ENCODE peak calls at places on chromosomes 3 and 15, in nine cellular contexts. U, S, D, T, Q, Y, L, V and F are unnamed samples.

GRCh38 chr15:50558012-50558411 is 11.5 kb upstream of the USP50 start:
- DNase-seq in L (no peak), D (no peak), U (no peak), V (no peak), S (no peak), Q (no peak), T (no peak), Y (no peak), F (no peak)

GRCh38 chr3:167740961-167741587 is 5.6 kb downstream of the SERPINI1 start:
- DNase-seq in V (peak; percentile 77), Q (no peak), D (no peak), L (no peak), S (peak; percentile 75), U (no peak), Y (peak; percentile 54), T (peak; percentile 7), F (peak; percentile 24)

GRCh38 chr3:126133606-126134005 is 46.8 kb downstream of the ALDH1L1 start:
- DNase-seq in Q (no peak), Y (no peak), T (no peak), L (peak; percentile 9), U (no peak), S (no peak), D (peak; percentile 39), V (no peak), F (peak; percentile 21)

GRCh38 chr3:133941390-133941789 is 45.7 kb upstream of the RAB6B start:
- DNase-seq in L (no peak), Y (no peak), Q (no peak), U (no peak), D (peak; percentile 23), V (no peak), S (peak; percentile 23), T (peak; percentile 73), F (peak; percentile 70)

GRCh38 chr3:53072653-53073552 is 27.0 kb upstream of the SFMBT1 start:
- DNase-seq in S (peak; percentile 95), U (peak; percentile 82), V (peak; percentile 90), T (peak; percentile 81), Y (peak; percentile 95), Q (peak; percentile 82), D (peak; percentile 89), L (peak; percentile 76), F (peak; percentile 93)

GRCh38 chr15:21261965-21262850 is 178.1 kb downstream of the POTEB3 start:
- DNase-seq in L (no peak), V (no peak), Y (peak; percentile 21), S (no peak), Q (no peak), T (peak; percentile 51), D (no peak), U (no peak), F (no peak)

GRCh38 chr3:31670722-31671121 is 138.0 kb downstream of the STT3B start:
- DNase-seq in V (no peak), D (no peak), Q (no peak), S (no peak), Y (no peak), T (no peak), U (no peak), L (no peak), F (no peak)

GRCh38 chr3:5489536-5489935 is 302.0 kb downstream of the EDEM1 start:
- DNase-seq in Y (no peak), L (no peak), T (no peak), D (no peak), Q (no peak), V (no peak), U (no peak), S (no peak), F (no peak)

GRCh38 chr3:175951047-175951694 is 1092.0 kb downstream of the NAALADL2 start:
- DNase-seq in U (no peak), Y (no peak), T (peak; percentile 6), D (no peak), S (no peak), Q (no peak), L (no peak), V (no peak), F (no peak)

GRCh38 chr3:155407971-155408370 is 114.5 kb upstream of the STRIT1 start:
- DNase-seq in S (no peak), Y (no peak), L (no peak), U (no peak), T (no peak), V (no peak), D (no peak), Q (no peak), F (no peak)

GRCh38 chr15:52789601-52790165 is 453 bp downstream of the ONECUT1 start:
- DNase-seq in V (peak; percentile 14), L (no peak), D (no peak), Y (no peak), S (peak; percentile 46), Q (no peak), T (peak; percentile 77), U (no peak), F (peak; percentile 70)

GRCh38 chr3:189204467-189204866 is 32.7 kb downstream of the TPRG1 start:
- DNase-seq in U (no peak), L (no peak), Y (no peak), S (no peak), V (peak; percentile 22), D (no peak), T (no peak), Q (no peak), F (no peak)

GRCh38 chr3:24521306-24522154 is 26.9 kb upstream of the THRB start:
- DNase-seq in Q (no peak), T (peak; percentile 40), S (peak; percentile 77), Y (no peak), U (no peak), V (peak; percentile 38), L (peak; percentile 45), D (no peak), F (peak; percentile 71)

GRCh38 chr3:183268361-183268760 is 15.3 kb downstream of the B3GNT5 start:
- DNase-seq in S (peak; percentile 46), V (no peak), U (no peak), T (no peak), L (no peak), D (no peak), Q (no peak), Y (no peak), F (no peak)

GRCh38 chr3:69484507-69485393 is 98.9 kb upstream of the FRMD4B start:
- DNase-seq in Q (no peak), S (no peak), T (no peak), D (no peak), Y (no peak), L (no peak), U (no peak), V (no peak), F (no peak)

GRCh38 chr3:196414469-196414868 is 17.8 kb downstream of the UBXN7 start:
- DNase-seq in U (no peak), Y (no peak), Q (no peak), D (no peak), L (no peak), T (no peak), S (no peak), V (no peak), F (no peak)

GRCh38 chr3:107284570-107284969 is 92.7 kb upstream of the CCDC54 start:
- DNase-seq in S (no peak), D (no peak), U (no peak), Q (no peak), T (no peak), L (no peak), V (no peak), Y (no peak), F (no peak)

GRCh38 chr3:185631108-185631507 is 45.0 kb downstream of the SENP2 start:
- DNase-seq in D (no peak), U (no peak), Y (no peak), S (no peak), T (no peak), L (no peak), Q (no peak), V (no peak), F (no peak)

GRCh38 chr3:18597919-18598318 is 172.8 kb upstream of the SATB1 start:
- DNase-seq in S (no peak), D (no peak), V (no peak), Y (no peak), U (no peak), L (no peak), Q (no peak), T (no peak), F (no peak)

GRCh38 chr3:149342413-149343340 is 9.2 kb upstream of the TM4SF18 start:
- DNase-seq in S (no peak), T (peak; percentile 63), Y (no peak), Q (no peak), D (no peak), V (no peak), U (no peak), L (no peak), F (no peak)

GRCh38 chr15:93107646-93108045 is 18.6 kb upstream of the RGMA start:
- DNase-seq in S (no peak), D (no peak), T (no peak), V (no peak), Q (no peak), L (no peak), Y (no peak), U (no peak), F (no peak)

GRCh38 chr15:99331366-99331765 is 80.1 kb downstream of the LRRC28 start:
- DNase-seq in U (no peak), S (no peak), L (no peak), V (no peak), T (no peak), D (no peak), Q (no peak), Y (no peak), F (no peak)

GRCh38 chr3:149536429-149536828 is 61.9 kb downstream of the TM4SF4 start:
- DNase-seq in Y (no peak), D (no peak), T (no peak), L (no peak), Q (no peak), S (peak; percentile 78), V (peak; percentile 54), U (no peak), F (peak; percentile 55)

GRCh38 chr3:127735767-127736693 is 63.3 kb downstream of the ABTB1 start:
- DNase-seq in U (no peak), V (peak; percentile 41), D (no peak), S (no peak), L (no peak), Q (no peak), T (peak; percentile 82), Y (no peak), F (no peak)

GRCh38 chr3:132777171-132777570 is 55.0 kb upstream of the NPHP3 start:
- DNase-seq in Y (no peak), D (no peak), T (no peak), L (no peak), Q (no peak), V (no peak), U (no peak), S (no peak), F (no peak)

GRCh38 chr3:20857636-20858035 is 671.6 kb upstream of the SGO1 start:
- DNase-seq in Q (no peak), L (no peak), S (no peak), U (no peak), Y (no peak), D (no peak), T (no peak), V (no peak), F (no peak)

GRCh38 chr15:31510003-31510402 is 183.4 kb downstream of the KLF13 start:
- DNase-seq in Q (no peak), T (no peak), D (peak; percentile 20), Y (no peak), U (no peak), V (no peak), S (no peak), L (no peak), F (no peak)

GRCh38 chr15:69342460-69343076 is 43.9 kb downstream of the PAQR5 start:
- DNase-seq in D (no peak), Q (no peak), T (no peak), S (peak; percentile 22), U (no peak), L (no peak), V (no peak), Y (no peak), F (no peak)

GRCh38 chr3:23418026-23418425 is 214.9 kb downstream of the UBE2E2 start:
- DNase-seq in D (no peak), L (no peak), Y (no peak), U (no peak), V (no peak), S (no peak), Q (no peak), T (no peak), F (no peak)

GRCh38 chr15:59185725-59186124 is 20.9 kb upstream of the LDHAL6B start:
- DNase-seq in U (no peak), Y (no peak), S (no peak), Q (no peak), T (no peak), L (no peak), V (no peak), D (no peak), F (no peak)

GRCh38 chr3:183259087-183259486 is 6.0 kb downstream of the B3GNT5 start:
- DNase-seq in Y (no peak), Q (no peak), T (no peak), L (no peak), U (no peak), S (no peak), D (no peak), V (no peak), F (no peak)